ENCODE peak calls at places on chromosomes 7 and 10, in five cellular contexts. S is NT2/D1, B is GM12878, V is HepG2, W is H1. I is an unnamed sample.

GRCh38 chr7:32158076-32158475 is 87.9 kb upstream of the PDE1C start:
- DNase-seq in S (no peak), B (no peak), V (no peak), W (no peak), I (no peak)

GRCh38 chr7:80729586-80730320 is 91.3 kb downstream of the CD36 start:
- DNase-seq in S (no peak), B (no peak), V (no peak), W (no peak), I (no peak)

GRCh38 chr10:83960125-83960524 is 179.2 kb upstream of the GHITM start:
- DNase-seq in S (no peak), B (no peak), V (no peak), W (no peak), I (no peak)

GRCh38 chr7:55534262-55534915 is 37.9 kb downstream of the VOPP1 start:
- DNase-seq in S (no peak), B (peak), V (peak), W (no peak), I (no peak)

GRCh38 chr10:18144928-18145327 is 4.7 kb downstream of the CACNB2 start:
- DNase-seq in S (no peak), B (no peak), V (no peak), W (no peak), I (no peak)

GRCh38 chr10:22427890-22428571 is 82.7 kb downstream of the SPAG6 start:
- DNase-seq in S (no peak), B (no peak), V (no peak), W (no peak), I (peak)

GRCh38 chr7:100835903-100836811 is 8.8 kb upstream of the EPHB4 start:
- DNase-seq in S (peak), B (no peak), V (no peak), W (peak), I (no peak)

GRCh38 chr10:59362991-59363390 is 642 bp upstream of the FAM13C start:
- DNase-seq in S (peak), B (no peak), V (no peak), W (peak), I (peak)

GRCh38 chr10:95308389-95309302 is 17.8 kb upstream of the PDLIM1 start:
- DNase-seq in S (no peak), B (no peak), V (peak), W (no peak), I (peak)

GRCh38 chr10:95454356-95454755 is 106.8 kb downstream of the SORBS1 start:
- DNase-seq in S (no peak), B (no peak), V (no peak), W (no peak), I (no peak)

GRCh38 chr7:89757910-89758309 is 396.4 kb upstream of the STEAP1 start:
- DNase-seq in S (no peak), B (no peak), V (no peak), W (no peak), I (no peak)

GRCh38 chr10:2873769-2874168 is 193.6 kb upstream of the PFKP start:
- DNase-seq in S (no peak), B (no peak), V (no peak), W (no peak), I (no peak)

GRCh38 chr7:116990056-116990455 is 36.8 kb downstream of the ST7 start:
- DNase-seq in S (no peak), B (no peak), V (no peak), W (no peak), I (no peak)

GRCh38 chr10:43965033-43965917 is 316.6 kb upstream of the ZNF32 start:
- DNase-seq in S (no peak), B (peak), V (no peak), W (no peak), I (no peak)

GRCh38 chr10:132350946-132351345 is 19.0 kb downstream of the LRRC27 start:
- DNase-seq in S (no peak), B (no peak), V (no peak), W (no peak), I (no peak)

GRCh38 chr10:94133239-94133638 is 139.5 kb downstream of the PLCE1 start:
- DNase-seq in S (no peak), B (no peak), V (no peak), W (no peak), I (no peak)

GRCh38 chr7:45026984-45027773 is 27.2 kb downstream of the CCM2 start:
- DNase-seq in S (no peak), B (peak), V (peak), W (no peak), I (no peak)

GRCh38 chr7:121741896-121742295 is 131.1 kb upstream of the PTPRZ1 start:
- DNase-seq in S (no peak), B (no peak), V (no peak), W (no peak), I (no peak)

GRCh38 chr10:7902413-7902812 is 84.1 kb downstream of the TAF3 start:
- DNase-seq in S (no peak), B (no peak), V (no peak), W (no peak), I (no peak)

GRCh38 chr7:107687656-107688055 is 27.0 kb downstream of the SLC26A4 start:
- DNase-seq in S (no peak), B (no peak), V (no peak), W (no peak), I (no peak)

GRCh38 chr7:16804674-16805439 is at the start of gene AGR2:
- DNase-seq in S (no peak), B (no peak), V (no peak), W (no peak), I (no peak)

GRCh38 chr10:29647483-29647882 is 12.7 kb upstream of the SVIL start:
- DNase-seq in S (no peak), B (no peak), V (no peak), W (no peak), I (no peak)

GRCh38 chr10:31959461-31960173 is 31.0 kb upstream of the ARHGAP12 start:
- DNase-seq in S (no peak), B (no peak), V (peak), W (no peak), I (no peak)

GRCh38 chr10:75679546-75679945 is 248.1 kb downstream of the LRMDA start:
- DNase-seq in S (no peak), B (no peak), V (no peak), W (no peak), I (no peak)

GRCh38 chr7:47045592-47045991 is 536.3 kb downstream of the TNS3 start:
- DNase-seq in S (no peak), B (no peak), V (no peak), W (no peak), I (no peak)

GRCh38 chr10:56596257-56596656 is 235.2 kb upstream of the ZWINT start:
- DNase-seq in S (no peak), B (no peak), V (no peak), W (no peak), I (no peak)

GRCh38 chr10:84224411-84225028 is 824 bp downstream of the LRIT2 start:
- DNase-seq in S (no peak), B (no peak), V (no peak), W (no peak), I (peak)

GRCh38 chr7:86932038-86932512 is 127.4 kb downstream of the ELAPOR2 start:
- DNase-seq in S (no peak), B (no peak), V (no peak), W (no peak), I (no peak)

GRCh38 chr10:51063659-51064535 is 10.4 kb upstream of the PRKG1 start:
- DNase-seq in S (no peak), B (no peak), V (peak), W (no peak), I (no peak)

GRCh38 chr7:153217032-153217431 is 457.5 kb downstream of the ACTR3B start:
- DNase-seq in S (no peak), B (no peak), V (no peak), W (no peak), I (no peak)

GRCh38 chr10:113631680-113632079 is 32.2 kb downstream of the NRAP start:
- DNase-seq in S (no peak), B (no peak), V (no peak), W (no peak), I (no peak)
- TF ChIP-seq SUZ12 in S (no peak), B (no peak), V (no peak), W (no peak), I (no peak)

GRCh38 chr10:73591578-73591902 is 398 bp upstream of the USP54 start:
- DNase-seq in S (no peak), B (no peak), V (peak), W (peak), I (no peak)

GRCh38 chr10:73591935-73592699 is 975 bp upstream of the USP54 start:
- DNase-seq in S (peak), B (peak), V (peak), W (peak), I (peak)

GRCh38 chr10:73593110-73593509 is 2.0 kb upstream of the USP54 start:
- DNase-seq in S (no peak), B (no peak), V (no peak), W (no peak), I (no peak)

GRCh38 chr10:73589538-73590126 is 1.5 kb downstream of the USP54 start:
- DNase-seq in S (no peak), B (no peak), V (no peak), W (no peak), I (no peak)

DNA sequence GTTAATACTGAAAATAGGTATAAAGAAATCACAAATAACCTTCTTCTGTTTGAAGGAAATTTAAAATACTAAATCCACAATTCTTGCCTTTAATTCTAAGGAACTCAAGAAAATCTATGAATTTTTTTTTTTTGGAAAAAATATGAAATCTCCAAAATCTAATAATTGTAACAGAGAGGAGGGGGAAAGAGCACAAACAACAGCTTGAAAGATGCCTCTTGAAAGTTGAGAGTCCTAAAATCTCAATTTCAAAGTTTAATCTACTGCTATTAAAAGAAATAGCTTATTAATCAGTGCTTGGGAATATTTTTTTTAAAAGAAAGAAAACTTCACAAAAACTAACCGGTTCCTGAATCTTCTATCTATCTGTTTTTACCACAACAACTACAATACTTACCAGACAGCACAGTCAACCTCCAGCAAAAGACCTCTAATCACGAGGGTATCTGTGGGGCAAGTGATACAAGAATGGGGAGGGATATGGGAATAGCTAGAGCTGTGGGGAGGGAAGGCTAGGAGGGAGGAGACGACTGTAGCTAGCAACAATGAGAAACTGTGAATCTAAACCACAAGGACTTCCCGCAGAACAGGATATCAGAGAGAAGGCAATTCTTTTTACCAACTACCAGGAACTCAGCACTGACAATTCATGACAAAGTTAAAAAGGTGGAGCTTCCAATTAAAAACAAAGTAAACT is at the start of gene USP54:
- DNase-seq in S (peak), B (no peak), V (peak), W (peak), I (peak)
- TF ChIP-seq SUZ12 in S (no peak), B (no peak), V (no peak), W (no peak), I (no peak)

DNA sequence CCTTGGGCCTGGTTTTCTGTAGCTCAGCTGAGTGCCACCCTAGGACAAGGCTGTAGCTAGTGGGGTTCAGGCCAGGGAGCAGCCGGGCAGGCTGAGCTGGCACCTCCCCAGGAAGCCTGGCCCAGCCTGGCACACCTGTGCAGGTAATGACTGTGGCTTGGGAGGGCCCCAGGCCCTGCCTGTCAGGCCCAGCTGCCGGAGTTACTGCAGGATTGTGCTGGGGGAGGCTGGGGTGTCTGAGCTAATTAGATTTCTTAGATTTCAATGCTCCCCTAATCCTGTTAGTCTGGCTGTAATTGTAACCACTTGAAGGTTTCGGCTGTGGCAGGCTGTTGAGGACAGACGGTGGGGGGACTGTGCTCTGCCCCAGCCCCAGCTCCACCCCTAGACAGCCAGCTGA is 6.0 kb downstream of the ZMIZ1 start:
- DNase-seq in S (no peak), B (no peak), V (no peak), W (no peak), I (no peak)
- TF ChIP-seq SUZ12 in S (no peak), B (no peak), V (no peak), W (no peak), I (no peak)

GRCh38 chr7:30729642-30730041 is 22.3 kb upstream of the INMT start:
- DNase-seq in S (no peak), B (no peak), V (no peak), W (no peak), I (no peak)

GRCh38 chr7:30728591-30729100 is 23.3 kb upstream of the INMT start:
- DNase-seq in S (no peak), B (no peak), V (no peak), W (no peak), I (no peak)

GRCh38 chr7:30726296-30727006 is 25.5 kb upstream of the INMT start:
- DNase-seq in S (no peak), B (no peak), V (no peak), W (no peak), I (no peak)

GRCh38 chr7:30730097-30730496 is 21.8 kb upstream of the INMT start:
- DNase-seq in S (no peak), B (no peak), V (no peak), W (no peak), I (no peak)

GRCh38 chr7:30727061-30727945 is 24.6 kb upstream of the INMT start:
- DNase-seq in S (peak), B (no peak), V (no peak), W (no peak), I (no peak)
- TF ChIP-seq SUZ12 in S (no peak), B (no peak), V (no peak), W (no peak), I (no peak)

GRCh38 chr7:4641667-4642467 is 40.2 kb upstream of the FOXK1 start:
- DNase-seq in S (peak), B (peak), V (peak), W (peak), I (peak)
- TF ChIP-seq SUZ12 in S (no peak), B (no peak), V (no peak), W (no peak), I (no peak)